ENCODE peak calls at places on chromosome 16, in four cellular contexts. One of them, this sample, is unnamed.

GRCh38 chr16:73750639-73751038 is 546.0 kb upstream of the PSMD7 start:
- DNase-seq in uterus: no peak
- DNase-seq in fibroblast of lung: no peak
- DNase-seq in pancreas: no peak
- DNase-seq in this sample: no peak

GRCh38 chr16:89575247-89576172 is at the start of gene CPNE7:
- DNase-seq in pancreas: peak; percentile 67
- DNase-seq in uterus: no peak
- DNase-seq in fibroblast of lung: no peak
- DNase-seq in this sample: no peak

GRCh38 chr16:88411951-88412576 is 29.3 kb downstream of the ZNF469 start:
- DNase-seq in pancreas: no peak
- DNase-seq in uterus: no peak
- DNase-seq in fibroblast of lung: no peak
- DNase-seq in this sample: no peak

GRCh38 chr16:380837-381787 is 666 bp downstream of the PGAP6 start:
- DNase-seq in fibroblast of lung: no peak
- DNase-seq in pancreas: peak; percentile 81
- DNase-seq in uterus: no peak
- DNase-seq in this sample: no peak

GRCh38 chr16:86575754-86576557 is 2.4 kb upstream of the FOXL1 start:
- DNase-seq in uterus: peak; percentile 47
- DNase-seq in pancreas: peak; percentile 79
- DNase-seq in fibroblast of lung: peak; percentile 97
- DNase-seq in this sample: no peak

GRCh38 chr16:72195609-72196008 is 23.7 kb upstream of the PMFBP1 start:
- DNase-seq in pancreas: no peak
- DNase-seq in uterus: no peak
- DNase-seq in fibroblast of lung: no peak
- DNase-seq in this sample: no peak

GRCh38 chr16:30941600-30942420 is 7.1 kb upstream of the ORAI3 start:
- DNase-seq in fibroblast of lung: peak; percentile 50
- DNase-seq in pancreas: peak; percentile 85
- DNase-seq in uterus: peak; percentile 67
- DNase-seq in this sample: peak; percentile 68

GRCh38 chr16:88758944-88759244 is 26.1 kb downstream of the PIEZO1 start:
- DNase-seq in fibroblast of lung: no peak
- DNase-seq in uterus: no peak
- DNase-seq in pancreas: no peak
- DNase-seq in this sample: no peak

GRCh38 chr16:6105115-6105514 is 1007.5 kb upstream of the EEF2KMT start:
- DNase-seq in pancreas: no peak
- DNase-seq in fibroblast of lung: peak; percentile 76
- DNase-seq in uterus: no peak
- DNase-seq in this sample: no peak

GRCh38 chr16:31219154-31219741 is 2.3 kb upstream of the PYDC1 start:
- DNase-seq in fibroblast of lung: no peak
- DNase-seq in pancreas: no peak
- DNase-seq in uterus: no peak
- DNase-seq in this sample: no peak

GRCh38 chr16:57540387-57540786 is 2.1 kb upstream of the ADGRG5 start:
- DNase-seq in fibroblast of lung: no peak
- DNase-seq in uterus: peak; percentile 10
- DNase-seq in pancreas: no peak
- DNase-seq in this sample: peak; percentile 9

GRCh38 chr16:554640-555413 is 5.4 kb upstream of the PRR35 start:
- DNase-seq in fibroblast of lung: peak; percentile 74
- DNase-seq in pancreas: no peak
- DNase-seq in uterus: no peak
- DNase-seq in this sample: no peak

GRCh38 chr16:48499822-48500440 is 110.0 kb downstream of the N4BP1 start:
- DNase-seq in pancreas: no peak
- DNase-seq in fibroblast of lung: peak; percentile 94
- DNase-seq in uterus: peak; percentile 66
- DNase-seq in this sample: no peak

GRCh38 chr16:56788435-56788834 is 58.5 kb downstream of the NUP93 start:
- DNase-seq in uterus: no peak
- DNase-seq in pancreas: no peak
- DNase-seq in fibroblast of lung: no peak
- DNase-seq in this sample: no peak

GRCh38 chr16:11341371-11341770 is 3.9 kb upstream of the RMI2 start:
- DNase-seq in uterus: no peak
- DNase-seq in fibroblast of lung: no peak
- DNase-seq in pancreas: no peak
- DNase-seq in this sample: no peak

GRCh38 chr16:66382171-66382965 is 15.9 kb downstream of the CDH5 start:
- DNase-seq in pancreas: no peak
- DNase-seq in fibroblast of lung: peak; percentile 96
- DNase-seq in uterus: no peak
- DNase-seq in this sample: no peak

GRCh38 chr16:3945751-3946603 is 65.5 kb upstream of the CREBBP start:
- DNase-seq in pancreas: no peak
- DNase-seq in uterus: no peak
- DNase-seq in fibroblast of lung: peak; percentile 98
- DNase-seq in this sample: no peak

GRCh38 chr16:85689285-85689949 is 663 bp upstream of the GINS2 start:
- DNase-seq in uterus: no peak
- DNase-seq in fibroblast of lung: no peak
- DNase-seq in pancreas: no peak
- DNase-seq in this sample: no peak

GRCh38 chr16:12613131-12613991 is 190.3 kb downstream of the CPPED1 start:
- DNase-seq in pancreas: no peak
- DNase-seq in fibroblast of lung: peak; percentile 67
- DNase-seq in uterus: no peak
- DNase-seq in this sample: no peak

GRCh38 chr16:66740533-66740932 is 10.9 kb downstream of the DYNC1LI2 start:
- DNase-seq in pancreas: no peak
- DNase-seq in fibroblast of lung: peak; percentile 34
- DNase-seq in uterus: no peak
- DNase-seq in this sample: no peak

GRCh38 chr16:26510924-26511323 is 555.8 kb upstream of the C16orf82 start:
- DNase-seq in uterus: no peak
- DNase-seq in fibroblast of lung: no peak
- DNase-seq in pancreas: no peak
- DNase-seq in this sample: no peak

GRCh38 chr16:80158766-80159165 is 382.0 kb upstream of the DYNLRB2 start:
- DNase-seq in fibroblast of lung: peak; percentile 97
- DNase-seq in pancreas: no peak
- DNase-seq in uterus: no peak
- DNase-seq in this sample: no peak

GRCh38 chr16:73154063-73154870 is 106.3 kb upstream of the ZFHX3 start:
- DNase-seq in pancreas: no peak
- DNase-seq in uterus: no peak
- DNase-seq in fibroblast of lung: peak; percentile 5
- DNase-seq in this sample: peak; percentile 46

GRCh38 chr16:87652386-87652785 is 50.1 kb downstream of the JPH3 start:
- DNase-seq in uterus: no peak
- DNase-seq in fibroblast of lung: no peak
- DNase-seq in pancreas: no peak
- DNase-seq in this sample: no peak

GRCh38 chr16:85029413-85029794 is 1.8 kb downstream of the KIAA0513 start:
- DNase-seq in uterus: peak; percentile 39
- DNase-seq in pancreas: no peak
- DNase-seq in fibroblast of lung: peak; percentile 56
- DNase-seq in this sample: no peak

GRCh38 chr16:49356728-49357488 is 16.7 kb upstream of the C16orf78 start:
- DNase-seq in pancreas: no peak
- DNase-seq in fibroblast of lung: no peak
- DNase-seq in uterus: no peak
- DNase-seq in this sample: no peak

GRCh38 chr16:188674-189073 is 8.4 kb downstream of the HBQ1 start:
- DNase-seq in uterus: no peak
- DNase-seq in pancreas: no peak
- DNase-seq in fibroblast of lung: no peak
- DNase-seq in this sample: no peak

GRCh38 chr16:58885528-58886170 is 151.5 kb upstream of the GOT2 start:
- DNase-seq in fibroblast of lung: no peak
- DNase-seq in pancreas: no peak
- DNase-seq in uterus: no peak
- DNase-seq in this sample: no peak

GRCh38 chr16:55898592-55898991 is 23.4 kb upstream of the CES5A start:
- DNase-seq in uterus: no peak
- DNase-seq in pancreas: no peak
- DNase-seq in fibroblast of lung: no peak
- DNase-seq in this sample: no peak

GRCh38 chr16:88345031-88345942 is 37.5 kb upstream of the ZNF469 start:
- DNase-seq in pancreas: peak; percentile 52
- DNase-seq in uterus: no peak
- DNase-seq in fibroblast of lung: no peak
- DNase-seq in this sample: no peak

GRCh38 chr16:15961060-15961511 is 11.7 kb downstream of the ABCC1 start:
- DNase-seq in pancreas: no peak
- DNase-seq in uterus: no peak
- DNase-seq in fibroblast of lung: peak; percentile 85
- DNase-seq in this sample: no peak

GRCh38 chr16:90018297-90019200 is 707 bp downstream of the DBNDD1 start:
- DNase-seq in uterus: no peak
- DNase-seq in fibroblast of lung: no peak
- DNase-seq in pancreas: peak; percentile 76
- DNase-seq in this sample: no peak

GRCh38 chr16:50599494-50599893 is 51.3 kb downstream of the NKD1 start:
- DNase-seq in fibroblast of lung: no peak
- DNase-seq in pancreas: no peak
- DNase-seq in uterus: no peak
- DNase-seq in this sample: no peak

GRCh38 chr16:15948532-15949209 is 745 bp upstream of the ABCC1 start:
- DNase-seq in uterus: no peak
- DNase-seq in pancreas: peak; percentile 29
- DNase-seq in fibroblast of lung: no peak
- DNase-seq in this sample: no peak

GRCh38 chr16:23518435-23518891 is 8.2 kb upstream of the GGA2 start:
- DNase-seq in pancreas: no peak
- DNase-seq in uterus: no peak
- DNase-seq in fibroblast of lung: no peak
- DNase-seq in this sample: no peak

GRCh38 chr16:11670171-11671131 is 2.2 kb downstream of the SNN start:
- DNase-seq in fibroblast of lung: no peak
- DNase-seq in pancreas: no peak
- DNase-seq in uterus: no peak
- DNase-seq in this sample: peak; percentile 60

GRCh38 chr16:52471650-52472370 is 75.1 kb downstream of the TOX3 start:
- DNase-seq in fibroblast of lung: no peak
- DNase-seq in pancreas: no peak
- DNase-seq in uterus: no peak
- DNase-seq in this sample: no peak

DNA sequence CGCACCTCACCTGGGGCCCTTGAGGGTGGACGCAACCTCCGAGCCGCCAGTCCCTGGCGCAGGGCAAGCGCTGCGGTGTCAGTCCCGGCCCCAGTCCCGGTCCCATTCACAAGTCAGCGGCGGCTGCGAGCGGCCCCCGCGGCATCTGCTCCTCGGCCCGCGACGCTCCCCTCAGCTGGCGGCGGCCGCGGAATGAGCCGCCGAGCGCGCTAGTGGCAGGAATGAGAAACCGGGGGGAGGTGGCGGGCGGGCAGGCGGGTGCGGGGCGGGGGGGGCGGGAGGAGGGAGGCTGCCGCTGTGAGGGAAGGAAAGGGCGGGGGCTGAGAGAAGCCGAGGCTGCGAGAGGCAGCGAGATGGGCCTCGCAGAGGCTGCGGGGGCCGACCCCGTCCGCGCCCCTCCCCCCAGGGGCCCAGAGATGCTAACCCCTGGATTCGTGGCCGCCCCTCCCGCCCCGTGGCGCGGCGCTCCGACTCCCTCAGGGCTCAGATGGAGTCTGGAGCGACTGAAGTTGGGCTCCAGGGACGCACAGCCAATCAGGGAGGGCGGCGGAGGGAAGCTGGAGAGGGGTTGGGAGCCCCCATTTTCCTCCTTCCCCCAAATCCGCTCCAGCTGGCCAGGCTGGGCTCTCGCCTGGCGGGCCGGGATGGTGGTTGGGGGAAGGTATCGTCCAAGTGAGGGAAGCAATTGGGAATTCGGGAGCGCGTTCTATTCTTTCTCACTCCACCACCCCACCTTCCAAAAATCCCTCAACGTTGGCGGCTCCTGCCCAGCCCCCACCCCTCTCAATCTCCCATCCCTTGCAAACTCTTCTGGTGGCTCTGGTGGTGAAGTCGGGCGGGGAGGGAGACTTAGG is at the start of gene CDH11:
- DNase-seq in uterus: peak; percentile 83
- DNase-seq in fibroblast of lung: peak; percentile 91
- DNase-seq in pancreas: peak; percentile 58
- DNase-seq in this sample: peak; percentile 55
- TF ChIP-seq CTCF in uterus: peak; percentile 28
- TF ChIP-seq CTCF in fibroblast of lung: peak; percentile 32
- TF ChIP-seq CTCF in pancreas: no peak
- TF ChIP-seq CTCF in this sample: peak; percentile 20

GRCh38 chr16:19809693-19810092 is 75.0 kb downstream of the GPRC5B start:
- DNase-seq in pancreas: no peak
- DNase-seq in fibroblast of lung: no peak
- DNase-seq in uterus: no peak
- DNase-seq in this sample: no peak

GRCh38 chr16:19805459-19806160 is 79.0 kb downstream of the GPRC5B start:
- DNase-seq in fibroblast of lung: peak; percentile 5
- DNase-seq in uterus: no peak
- DNase-seq in pancreas: no peak
- DNase-seq in this sample: no peak

GRCh38 chr16:19809121-19809635 is 75.5 kb downstream of the GPRC5B start:
- DNase-seq in pancreas: no peak
- DNase-seq in fibroblast of lung: peak; percentile 65
- DNase-seq in uterus: no peak
- DNase-seq in this sample: no peak

GRCh38 chr16:19808061-19808621 is 76.5 kb downstream of the GPRC5B start:
- DNase-seq in fibroblast of lung: peak; percentile 23
- DNase-seq in uterus: no peak
- DNase-seq in pancreas: no peak
- DNase-seq in this sample: no peak

GRCh38 chr16:19804538-19805323 is 79.9 kb downstream of the GPRC5B start:
- DNase-seq in uterus: no peak
- DNase-seq in fibroblast of lung: peak; percentile 3
- DNase-seq in pancreas: peak; percentile 64
- DNase-seq in this sample: no peak
- H3K27ac ChIP-seq in uterus: peak overlapping the region; percentile 44
- H3K27ac ChIP-seq in fibroblast of lung: no peak overlapping the region
- H3K27ac ChIP-seq in pancreas: peak overlapping the region; percentile 91
- H3K27ac ChIP-seq in this sample: no peak overlapping the region

GRCh38 chr16:29641561-29641960 is 21.5 kb upstream of the SPN start:
- DNase-seq in uterus: no peak
- DNase-seq in pancreas: no peak
- DNase-seq in fibroblast of lung: no peak
- DNase-seq in this sample: no peak
- TF ChIP-seq CTCF in uterus: no peak
- TF ChIP-seq CTCF in pancreas: no peak
- TF ChIP-seq CTCF in fibroblast of lung: no peak
- TF ChIP-seq CTCF in this sample: peak; percentile 10

GRCh38 chr16:81599034-81599744 is 154.6 kb downstream of the CMIP start:
- DNase-seq in uterus: no peak
- DNase-seq in fibroblast of lung: no peak
- DNase-seq in pancreas: no peak
- DNase-seq in this sample: no peak
- H3K27ac ChIP-seq in uterus: no peak overlapping the region
- H3K27ac ChIP-seq in fibroblast of lung: no peak overlapping the region
- H3K27ac ChIP-seq in pancreas: no peak overlapping the region
- H3K27ac ChIP-seq in this sample: no peak overlapping the region

GRCh38 chr16:27511657-27512056 is 38.1 kb downstream of the GTF3C1 start:
- DNase-seq in uterus: no peak
- DNase-seq in fibroblast of lung: no peak
- DNase-seq in pancreas: no peak
- DNase-seq in this sample: peak; percentile 20
- TF ChIP-seq CTCF in uterus: no peak
- TF ChIP-seq CTCF in fibroblast of lung: no peak
- TF ChIP-seq CTCF in pancreas: no peak
- TF ChIP-seq CTCF in this sample: no peak

GRCh38 chr16:14109782-14110727 is 38.9 kb downstream of the MRTFB start:
- DNase-seq in fibroblast of lung: peak; percentile 27
- DNase-seq in pancreas: no peak
- DNase-seq in uterus: no peak
- DNase-seq in this sample: no peak
- H3K27ac ChIP-seq in fibroblast of lung: no peak overlapping the region
- H3K27ac ChIP-seq in pancreas: peak overlapping the region; percentile 3
- H3K27ac ChIP-seq in uterus: peak overlapping the region; percentile 61
- H3K27ac ChIP-seq in this sample: peak overlapping the region; percentile 9

This sample was measured in dorsolateral prefrontal cortex.